ENCODE peak calls at places on chromosome 21, in six cellular contexts. I, J, Q, W, O and V are unnamed samples.

GRCh38 chr21:29238967-29239289 is 59.8 kb upstream of the BACH1 start:
- DNase-seq in O (no peak), J (peak), W (no peak), Q (no peak), I (no peak), V (no peak)

GRCh38 chr21:33023574-33024277 is 2.0 kb upstream of the OLIG2 start:
- DNase-seq in O (no peak), J (no peak), Q (no peak), W (no peak), I (no peak), V (no peak)

GRCh38 chr21:29825936-29826335 is 113.9 kb downstream of the GRIK1 start:
- DNase-seq in I (no peak), W (no peak), Q (no peak), J (no peak), O (no peak), V (no peak)

GRCh38 chr21:28883931-28884330 is 108.7 kb downstream of the LTN1 start:
- DNase-seq in W (no peak), I (no peak), O (no peak), Q (no peak), J (no peak), V (no peak)

GRCh38 chr21:16192900-16193299 is 463.1 kb downstream of the USP25 start:
- DNase-seq in Q (no peak), I (no peak), W (no peak), O (no peak), J (peak), V (no peak)

GRCh38 chr21:34603002-34603709 is 11.8 kb downstream of the RCAN1 start:
- DNase-seq in W (peak), J (peak), Q (peak), O (peak), I (peak), V (peak)

GRCh38 chr21:33578959-33579542 is 9.4 kb downstream of the DONSON start:
- DNase-seq in J (peak), Q (no peak), I (no peak), O (no peak), W (no peak), V (no peak)

GRCh38 chr21:37412603-37413360 is 46.2 kb downstream of the DYRK1A start:
- DNase-seq in O (no peak), I (no peak), J (peak), W (no peak), Q (no peak), V (no peak)

GRCh38 chr21:18832950-18833349 is 429.4 kb upstream of the TMPRSS15 start:
- DNase-seq in Q (no peak), J (no peak), I (peak), W (no peak), O (no peak), V (no peak)

GRCh38 chr21:28253378-28253777 is 739.3 kb downstream of the LTN1 start:
- DNase-seq in Q (no peak), O (no peak), J (peak), W (no peak), I (no peak), V (no peak)

GRCh38 chr21:41957991-41958766 is 4.4 kb upstream of the C2CD2 start:
- DNase-seq in I (peak), J (peak), Q (peak), W (peak), O (peak), V (no peak)

GRCh38 chr21:29297483-29298347 is 1.0 kb upstream of the BACH1 start:
- DNase-seq in W (no peak), Q (no peak), O (no peak), J (no peak), I (no peak), V (peak)

GRCh38 chr21:40029888-40030287 is 162.7 kb downstream of the PCP4 start:
- DNase-seq in Q (no peak), O (no peak), J (no peak), W (no peak), I (no peak), V (no peak)

GRCh38 chr21:24861471-24861870 is 745.8 kb downstream of the MRPL39 start:
- DNase-seq in Q (no peak), O (no peak), W (no peak), I (no peak), J (no peak), V (no peak)

GRCh38 chr21:27219068-27219467 is 252.2 kb upstream of the ADAMTS5 start:
- DNase-seq in W (no peak), O (no peak), J (peak), I (no peak), Q (no peak), V (no peak)

GRCh38 chr21:39087238-39087975 is 95.8 kb downstream of the PSMG1 start:
- DNase-seq in O (peak), I (no peak), W (peak), J (no peak), Q (no peak), V (no peak)

GRCh38 chr21:34012640-34013039 is 60.7 kb upstream of the MRPS6 start:
- DNase-seq in I (no peak), J (no peak), W (no peak), O (no peak), Q (no peak), V (no peak)

GRCh38 chr21:17921579-17922530 is 102.7 kb upstream of the C21orf91 start:
- DNase-seq in O (no peak), Q (no peak), I (no peak), J (peak), W (no peak), V (no peak)

GRCh38 chr21:41876396-41876795 is 2.7 kb downstream of the PRDM15 start:
- DNase-seq in J (no peak), I (no peak), Q (no peak), W (no peak), O (peak), V (no peak)

GRCh38 chr21:29520146-29520545 is 221.4 kb downstream of the BACH1 start:
- DNase-seq in J (peak), O (no peak), W (no peak), I (no peak), Q (no peak), V (no peak)

GRCh38 chr21:17427157-17427556 is 85.7 kb upstream of the CXADR start:
- DNase-seq in W (no peak), J (no peak), O (no peak), I (no peak), Q (no peak), V (peak)

GRCh38 chr21:38080888-38081287 is 164.6 kb upstream of the KCNJ6 start:
- DNase-seq in O (no peak), W (peak), I (no peak), J (no peak), Q (no peak), V (no peak)

GRCh38 chr21:17513214-17514123 is 626 bp downstream of the CXADR start:
- DNase-seq in J (no peak), I (peak), W (no peak), Q (peak), O (no peak), V (peak)

GRCh38 chr21:42107177-42107880 is 36.2 kb downstream of the UMODL1 start:
- DNase-seq in O (no peak), J (no peak), I (no peak), Q (no peak), W (no peak), V (no peak)

GRCh38 chr21:35316933-35317332 is 267.8 kb upstream of the RUNX1 start:
- DNase-seq in O (no peak), Q (no peak), I (no peak), J (no peak), W (no peak), V (no peak)

GRCh38 chr21:29610960-29611359 is 312.2 kb downstream of the BACH1 start:
- DNase-seq in Q (no peak), I (no peak), J (no peak), W (no peak), O (no peak), V (no peak)

GRCh38 chr21:42218836-42219605 is at the start of gene ABCG1:
- DNase-seq in O (peak), Q (peak), I (peak), W (peak), J (no peak), V (peak)

GRCh38 chr21:41673596-41674335 is 93.1 kb downstream of the RIPK4 start:
- DNase-seq in I (no peak), O (no peak), W (no peak), J (no peak), Q (no peak), V (no peak)

GRCh38 chr21:21003701-21004100 is 5.5 kb downstream of the NCAM2 start:
- DNase-seq in W (no peak), I (peak), Q (no peak), O (no peak), J (peak), V (no peak)

GRCh38 chr21:38306833-38307232 is 50.0 kb downstream of the KCNJ15 start:
- DNase-seq in W (no peak), Q (no peak), J (peak), O (no peak), I (no peak), V (no peak)

GRCh38 chr21:25925936-25926335 is 191.2 kb downstream of the GABPA start:
- DNase-seq in J (no peak), I (no peak), O (no peak), W (no peak), Q (no peak), V (no peak)

DNA sequence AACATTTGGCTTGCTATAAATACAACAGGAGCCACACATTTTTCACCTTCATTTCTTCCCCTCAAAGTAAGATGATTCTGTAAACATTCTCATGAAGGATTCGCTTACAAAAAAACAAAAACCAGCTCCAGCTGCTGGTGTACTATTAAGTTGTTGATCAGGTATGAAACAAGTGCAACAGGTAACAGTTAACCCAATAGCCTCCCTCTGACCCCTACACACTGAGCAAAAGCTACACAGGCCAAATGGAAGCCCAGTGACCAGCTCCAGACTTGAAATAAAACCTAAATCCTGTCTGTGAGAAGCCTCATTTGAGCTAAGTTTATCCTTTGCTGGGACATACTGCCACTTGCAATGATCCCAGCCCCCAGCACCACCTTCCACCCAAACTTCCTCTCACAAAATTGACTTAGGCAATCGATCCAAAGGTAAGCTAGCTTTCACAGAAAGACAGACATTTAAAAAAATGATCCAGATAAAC is 991 bp downstream of the TIAM1 start:
- DNase-seq in W (no peak), J (no peak), Q (no peak), O (no peak), I (no peak), V (no peak)
- H3K4me3 ChIP-seq in W (peak), J (no peak), Q (peak), O (peak), I (peak), V (peak)

DNA sequence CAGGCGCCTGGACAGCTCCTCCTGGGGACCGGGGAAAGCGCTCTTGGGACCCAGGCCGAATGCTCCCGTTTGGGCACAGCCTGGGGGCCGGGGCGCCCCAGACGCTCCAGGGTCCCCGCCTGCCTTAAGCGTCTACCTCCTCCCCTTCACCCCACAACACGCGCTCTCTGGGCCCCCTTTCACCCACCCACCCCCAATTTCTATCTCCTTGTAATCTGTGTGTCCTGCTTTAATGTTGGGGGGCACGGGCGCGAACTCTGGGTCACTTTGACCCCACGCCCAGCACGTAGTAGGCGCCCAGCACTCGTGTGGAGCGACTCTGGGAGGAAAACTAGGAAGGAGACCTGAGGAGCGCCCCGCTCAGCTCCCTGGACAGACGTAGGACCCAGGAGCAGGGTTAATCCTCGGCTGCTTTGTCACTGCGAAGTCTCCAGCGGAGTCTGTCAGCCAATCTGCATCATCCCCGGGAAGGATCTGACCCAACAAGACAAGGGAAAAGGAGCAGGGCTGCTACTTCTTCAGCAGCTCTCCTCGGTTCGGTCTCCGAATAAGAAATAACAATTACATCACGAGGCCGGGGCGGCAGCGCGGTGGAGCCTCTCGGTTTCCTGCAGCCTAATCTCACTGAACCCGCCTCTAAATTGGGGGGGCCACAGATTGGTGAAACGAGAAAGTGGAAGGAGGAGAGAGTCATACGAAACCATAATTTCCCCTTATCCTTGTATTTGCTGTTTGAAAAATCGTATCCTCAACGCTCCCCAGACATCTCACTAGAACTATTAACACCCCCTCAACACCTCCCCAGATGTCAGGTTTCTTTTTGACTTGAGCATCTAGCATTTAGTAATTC is 806 bp upstream of the NRIP1 start:
- DNase-seq in W (peak), J (peak), Q (peak), O (peak), I (peak), V (peak)
- H3K4me3 ChIP-seq in W (peak), J (peak), Q (peak), O (peak), I (peak), V (peak)

GRCh38 chr21:43318841-43319781 is 107.8 kb downstream of the SIK1 start:
- DNase-seq in O (peak), I (no peak), J (peak), W (no peak), Q (no peak), V (peak)
- H3K4me3 ChIP-seq in O (no peak), I (no peak), J (no peak), W (no peak), Q (no peak), V (no peak)

GRCh38 chr21:45465611-45466329 is 60.8 kb downstream of the COL18A1 start:
- DNase-seq in O (peak), J (no peak), I (no peak), Q (no peak), W (peak), V (peak)
- H3K4me3 ChIP-seq in O (no peak), J (no peak), I (no peak), Q (no peak), W (no peak), V (no peak)